ENCODE peak calls at places on chromosome X, in nine cellular contexts. M, N, G, K, Y, T, S, U and W are unnamed samples.

GRCh38 chrX:153934473-153935325 is at the start of gene NAA10:
- DNase-seq in U (peak; percentile 53), M (peak; percentile 41), S (no peak), N (peak; percentile 72), T (peak; percentile 82), G (peak; percentile 62), K (peak; percentile 65), Y (peak; percentile 84), W (no peak)

GRCh38 chrX:30580641-30581040 is 3.1 kb upstream of the TASL start:
- DNase-seq in U (no peak), S (no peak), G (no peak), K (no peak), M (no peak), T (no peak), Y (no peak), N (no peak), W (no peak)

GRCh38 chrX:101550825-101551767 is 749 bp downstream of the ARMCX1 start:
- DNase-seq in Y (peak; percentile 72), G (no peak), S (no peak), M (no peak), K (no peak), T (peak; percentile 22), U (no peak), N (no peak), W (no peak)

GRCh38 chrX:66110112-66110511 is 53.9 kb upstream of the HEPH start:
- DNase-seq in M (no peak), K (peak; percentile 2), U (no peak), Y (no peak), G (no peak), N (no peak), S (no peak), T (no peak), W (peak; percentile 27)

GRCh38 chrX:23841847-23842522 is 59.0 kb downstream of the SAT1 start:
- DNase-seq in S (no peak), U (no peak), M (no peak), Y (no peak), K (no peak), T (no peak), G (no peak), N (no peak), W (no peak)

GRCh38 chrX:52425710-52426245 is 57.0 kb downstream of the XAGE2 start:
- DNase-seq in S (no peak), Y (no peak), K (no peak), M (no peak), T (no peak), U (no peak), G (no peak), N (no peak), W (no peak)

GRCh38 chrX:71604141-71604540 is 14.2 kb downstream of the CXCR3 start:
- DNase-seq in K (no peak), N (no peak), G (no peak), M (no peak), Y (no peak), T (no peak), U (no peak), S (no peak), W (no peak)

GRCh38 chrX:46754450-46755075 is 4.4 kb downstream of the SLC9A7 start:
- DNase-seq in U (no peak), M (no peak), G (no peak), S (no peak), N (no peak), T (no peak), Y (no peak), K (no peak), W (no peak)

GRCh38 chrX:119523664-119524184 is 41.5 kb downstream of the STEEP1 start:
- DNase-seq in Y (no peak), T (no peak), S (no peak), K (no peak), N (no peak), G (no peak), U (no peak), M (no peak), W (no peak)